ENCODE peak calls at places on chromosome X, in six cellular contexts. I is HL-60; P is fibroblast of lung; V is GM12865; G is CD8-positive, alpha-beta T cell; H is GM23248. O is an unnamed sample.

GRCh38 chrX:130771648-130772312 is 131.2 kb downstream of the ENOX2 start:
- DNase-seq in V (peak), G (no peak), I (no peak), P (no peak), H (no peak), O (no peak)

GRCh38 chrX:12867746-12868145 is 874 bp downstream of the TLR7 start:
- DNase-seq in P (no peak), I (peak), V (peak), H (no peak), G (no peak), O (no peak)

GRCh38 chrX:46860536-46860935 is 23.7 kb downstream of the RP2 start:
- DNase-seq in G (no peak), H (no peak), P (no peak), I (no peak), V (no peak), O (no peak)

GRCh38 chrX:120262781-120263719 is 12.4 kb downstream of the ZBTB33 start:
- DNase-seq in V (peak), P (no peak), H (no peak), I (no peak), G (no peak), O (no peak)

GRCh38 chrX:152138388-152138784 is at the start of gene MAGEA10:
- DNase-seq in P (no peak), G (no peak), I (no peak), H (no peak), V (no peak), O (no peak)

GRCh38 chrX:23844502-23845138 is 61.6 kb downstream of the SAT1 start:
- DNase-seq in H (peak), V (no peak), P (peak), G (no peak), I (no peak), O (no peak)

GRCh38 chrX:2898861-2899512 is 30.2 kb downstream of the ARSD start:
- DNase-seq in P (no peak), G (no peak), V (no peak), H (no peak), I (no peak), O (no peak)

GRCh38 chrX:19544693-19545305 is 29.5 kb upstream of the MAP3K15 start:
- DNase-seq in H (peak), I (no peak), P (peak), V (peak), G (peak), O (no peak)

GRCh38 chrX:102654696-102655095 is 3.4 kb downstream of the GPRASP1 start:
- DNase-seq in G (no peak), P (no peak), V (no peak), I (no peak), H (no peak), O (no peak)

GRCh38 chrX:30530591-30530990 is 47.0 kb downstream of the TASL start:
- DNase-seq in V (no peak), H (peak), P (no peak), I (no peak), G (no peak), O (no peak)

GRCh38 chrX:134568617-134569016 is 89.7 kb downstream of the PLAC1 start:
- DNase-seq in I (no peak), P (no peak), G (no peak), H (no peak), V (no peak), O (no peak)

GRCh38 chrX:105191878-105192277 is 28.6 kb downstream of the TEX13A start:
- DNase-seq in I (no peak), V (peak), G (no peak), H (peak), P (no peak), O (no peak)

GRCh38 chrX:112614640-112615039 is 65.1 kb downstream of the LHFPL1 start:
- DNase-seq in I (no peak), H (peak), P (peak), V (no peak), G (no peak), O (no peak)

GRCh38 chrX:111671668-111672067 is 9.3 kb upstream of the ALG13 start:
- DNase-seq in H (peak), V (no peak), G (no peak), P (no peak), I (no peak), O (no peak)

GRCh38 chrX:135391734-135392133 is 30.0 kb upstream of the SMIM10L2A start:
- DNase-seq in H (no peak), I (no peak), G (no peak), V (no peak), P (no peak), O (peak)

GRCh38 chrX:29254515-29254914 is 667.3 kb downstream of the IL1RAPL1 start:
- DNase-seq in H (no peak), G (no peak), V (no peak), P (no peak), I (no peak), O (no peak)

GRCh38 chrX:9197231-9197630 is 163.3 kb upstream of the FAM9B start:
- DNase-seq in I (no peak), H (peak), V (no peak), P (peak), G (no peak), O (no peak)

GRCh38 chrX:123731258-123731986 is 1.4 kb downstream of the THOC2 start:
- DNase-seq in I (no peak), H (peak), V (peak), G (no peak), P (peak), O (no peak)

GRCh38 chrX:19991350-19991718 is 473 bp upstream of the BCLAF3 start:
- DNase-seq in G (no peak), V (no peak), P (no peak), H (no peak), I (no peak), O (no peak)

GRCh38 chrX:68827256-68827655 is 1.6 kb upstream of the EFNB1 start:
- DNase-seq in G (peak), P (no peak), I (no peak), H (no peak), V (no peak), O (no peak)

GRCh38 chrX:47611926-47612325 is 7.7 kb downstream of the SYN1 start:
- DNase-seq in V (no peak), G (no peak), P (no peak), H (no peak), I (no peak), O (no peak)

GRCh38 chrX:38627683-38628082 is 66.3 kb downstream of the TSPAN7 start:
- DNase-seq in G (no peak), I (peak), V (peak), H (peak), P (peak), O (no peak)

DNA sequence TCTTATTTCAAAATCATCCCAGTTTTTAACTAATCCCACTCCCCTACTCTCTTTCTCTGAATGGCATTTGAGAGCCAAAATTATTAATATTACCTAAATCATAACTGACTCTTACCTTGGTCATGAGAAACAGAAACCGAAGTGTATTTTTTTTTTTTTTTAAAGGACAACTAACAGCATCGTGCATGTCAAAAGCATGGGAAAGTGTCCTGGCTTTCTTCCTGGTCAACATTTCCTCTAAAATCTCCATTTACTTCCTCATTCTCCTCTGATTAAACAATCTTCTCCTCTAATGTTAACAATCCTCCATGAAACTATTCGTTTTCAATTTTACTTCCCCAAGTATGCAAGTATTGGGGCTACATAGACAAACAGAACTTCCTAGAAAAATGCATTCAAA is 2.1 kb upstream of the STS start:
- DNase-seq in I (no peak), P (no peak), V (no peak), H (peak), G (no peak), O (no peak)
- H3K4me3 ChIP-seq in I (no peak), P (no peak), V (no peak), H (peak), G (no peak), O (no peak)

GRCh38 chrX:107563851-107564250 is 64.5 kb upstream of the PRPS1 start:
- DNase-seq in P (no peak), V (no peak), G (no peak), I (no peak), H (no peak), O (no peak)
- H3K4me3 ChIP-seq in P (no peak), V (no peak), G (no peak), I (no peak), H (no peak), O (no peak)

GRCh38 chrX:21741869-21742701 is 15.8 kb downstream of the SMPX start:
- DNase-seq in V (no peak), G (no peak), I (no peak), P (peak), H (no peak), O (no peak)

GRCh38 chrX:21738950-21739287 is 19.0 kb downstream of the SMPX start:
- DNase-seq in I (no peak), G (no peak), P (no peak), H (no peak), V (no peak), O (no peak)

GRCh38 chrX:21741378-21741777 is 16.5 kb downstream of the SMPX start:
- DNase-seq in G (no peak), P (no peak), V (no peak), I (no peak), H (no peak), O (no peak)

GRCh38 chrX:21738145-21738949 is 19.6 kb downstream of the SMPX start:
- DNase-seq in G (no peak), H (no peak), P (peak), V (no peak), I (no peak), O (no peak)

DNA sequence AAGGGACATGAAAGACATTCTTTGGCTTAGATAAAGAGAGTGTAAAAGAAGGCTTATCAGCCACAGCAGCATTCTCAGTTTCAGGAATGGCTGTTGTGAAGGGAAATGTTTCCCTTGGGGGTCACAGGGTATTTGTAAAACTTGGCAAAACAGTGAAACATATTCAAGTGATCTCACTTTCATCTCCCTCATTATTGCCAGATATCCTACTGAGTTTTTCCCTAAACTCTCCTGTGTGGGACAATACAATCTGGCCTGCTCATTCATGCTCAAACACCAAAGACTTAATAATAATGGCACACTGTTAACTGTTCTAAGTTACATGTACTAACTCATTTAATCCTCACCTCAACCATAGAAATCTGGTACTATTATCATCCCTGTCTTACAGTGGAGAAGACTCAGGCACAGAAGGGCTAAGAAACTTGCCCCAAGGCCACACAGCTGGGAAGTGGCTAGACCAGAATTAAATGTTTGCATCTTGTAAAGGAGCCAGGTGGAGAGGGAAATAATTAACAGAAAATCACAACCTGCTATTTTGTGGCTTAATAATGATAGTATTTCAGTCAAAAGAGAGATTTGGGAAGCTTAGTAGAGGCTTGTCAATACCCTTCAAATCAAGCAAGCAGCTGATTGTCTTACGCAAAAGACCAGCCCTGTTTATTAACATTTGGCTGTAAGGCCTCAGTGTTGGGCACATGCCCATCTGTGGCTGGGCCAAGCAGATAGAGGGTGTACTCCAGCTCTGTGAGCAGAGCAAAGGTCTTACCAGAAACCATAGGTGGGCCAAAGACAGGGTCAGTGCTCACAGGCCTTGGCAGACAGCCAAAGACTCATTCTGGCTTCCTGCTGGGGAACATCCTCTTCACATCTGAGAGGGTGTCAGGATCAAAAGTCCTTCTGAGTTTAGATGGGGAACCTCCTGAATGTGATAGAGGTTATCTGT is 17.3 kb downstream of the SMPX start:
- DNase-seq in V (peak), P (peak), G (no peak), H (no peak), I (no peak), O (peak)
- H3K4me3 ChIP-seq in V (no peak), P (no peak), G (no peak), H (no peak), I (no peak), O (no peak)

GRCh38 chrX:66015906-66016689 is 23.8 kb downstream of the VSIG4 start:
- DNase-seq in P (no peak), I (no peak), G (no peak), H (no peak), V (peak), O (no peak)
- H3K4me3 ChIP-seq in P (no peak), I (peak), G (no peak), H (no peak), V (peak), O (no peak)

GRCh38 chrX:100447563-100448397 is 37.7 kb upstream of the PCDH19 start:
- DNase-seq in V (no peak), G (peak), I (no peak), P (peak), H (peak), O (peak)
- H3K4me3 ChIP-seq in V (no peak), G (no peak), I (no peak), P (no peak), H (peak), O (no peak)

DNA sequence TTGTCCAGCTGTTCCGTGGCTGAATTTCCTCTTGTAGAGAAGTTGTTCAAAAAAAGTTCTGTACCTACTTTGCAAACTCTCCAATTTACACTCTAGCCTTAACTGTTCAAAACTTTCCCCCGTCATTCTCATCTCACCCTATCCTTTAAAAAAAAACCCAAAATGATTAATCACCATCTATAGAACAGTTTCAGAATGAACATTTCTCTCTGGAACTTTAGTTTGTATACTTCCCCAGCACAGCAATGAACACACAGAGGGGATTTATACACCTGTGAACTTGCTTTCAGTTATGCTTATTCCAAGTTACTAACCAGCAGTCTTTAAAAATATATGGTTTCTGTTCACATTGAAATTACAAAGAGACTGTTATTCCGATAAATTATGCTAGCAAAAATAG is 1.2 kb downstream of the GEMIN8 start:
- DNase-seq in H (no peak), V (peak), P (no peak), I (no peak), G (no peak), O (no peak)
- H3K4me3 ChIP-seq in H (peak), V (peak), P (peak), I (peak), G (no peak), O (peak)